ENCODE peak calls at places on chromosomes 5 and 9, in six cellular contexts. One of them, this sample, is unnamed.

GRCh38 chr5:11468334-11469039 is 435.8 kb downstream of the CTNND2 start:
- DNase-seq in cardiac muscle cell: no peak
- DNase-seq in GM23338: no peak
- DNase-seq in NCI-H2081: no peak
- DNase-seq in anterior cingulate cortex: no peak
- DNase-seq in stimulated activated CD8-positive, alpha-beta memory T cell treated with anti-CD3 and anti-CD28 coated beads, Interleukin-7, amount 100 ng/mL, for 1 hour: no peak
- DNase-seq in this sample: no peak

GRCh38 chr9:105842023-105842644 is 147.8 kb downstream of the TMEM38B start:
- DNase-seq in GM23338: peak; percentile 69
- DNase-seq in NCI-H2081: peak; percentile 39
- DNase-seq in cardiac muscle cell: peak; percentile 53
- DNase-seq in anterior cingulate cortex: no peak
- DNase-seq in stimulated activated CD8-positive, alpha-beta memory T cell treated with anti-CD3 and anti-CD28 coated beads, Interleukin-7, amount 100 ng/mL, for 1 hour: no peak
- DNase-seq in this sample: no peak

GRCh38 chr5:45847877-45848276 is 151.7 kb upstream of the HCN1 start:
- DNase-seq in stimulated activated CD8-positive, alpha-beta memory T cell treated with anti-CD3 and anti-CD28 coated beads, Interleukin-7, amount 100 ng/mL, for 1 hour: no peak
- DNase-seq in NCI-H2081: no peak
- DNase-seq in cardiac muscle cell: no peak
- DNase-seq in anterior cingulate cortex: no peak
- DNase-seq in GM23338: peak; percentile 78
- DNase-seq in this sample: no peak

GRCh38 chr5:169748189-169748588 is 111.1 kb downstream of the DOCK2 start:
- DNase-seq in NCI-H2081: no peak
- DNase-seq in cardiac muscle cell: no peak
- DNase-seq in GM23338: no peak
- DNase-seq in stimulated activated CD8-positive, alpha-beta memory T cell treated with anti-CD3 and anti-CD28 coated beads, Interleukin-7, amount 100 ng/mL, for 1 hour: no peak
- DNase-seq in anterior cingulate cortex: no peak
- DNase-seq in this sample: no peak

GRCh38 chr9:107875571-107875980 is 386.0 kb upstream of the KLF4 start:
- DNase-seq in GM23338: no peak
- DNase-seq in stimulated activated CD8-positive, alpha-beta memory T cell treated with anti-CD3 and anti-CD28 coated beads, Interleukin-7, amount 100 ng/mL, for 1 hour: no peak
- DNase-seq in cardiac muscle cell: no peak
- DNase-seq in anterior cingulate cortex: no peak
- DNase-seq in NCI-H2081: no peak
- DNase-seq in this sample: no peak

GRCh38 chr5:171586436-171586835 is 167.0 kb downstream of the FGF18 start:
- DNase-seq in cardiac muscle cell: no peak
- DNase-seq in GM23338: no peak
- DNase-seq in NCI-H2081: no peak
- DNase-seq in anterior cingulate cortex: no peak
- DNase-seq in stimulated activated CD8-positive, alpha-beta memory T cell treated with anti-CD3 and anti-CD28 coated beads, Interleukin-7, amount 100 ng/mL, for 1 hour: no peak
- DNase-seq in this sample: no peak

GRCh38 chr5:151659001-151659754 is 27.5 kb downstream of the SPARC start:
- DNase-seq in cardiac muscle cell: peak; percentile 89
- DNase-seq in stimulated activated CD8-positive, alpha-beta memory T cell treated with anti-CD3 and anti-CD28 coated beads, Interleukin-7, amount 100 ng/mL, for 1 hour: peak; percentile 46
- DNase-seq in NCI-H2081: peak; percentile 42
- DNase-seq in GM23338: peak; percentile 88
- DNase-seq in anterior cingulate cortex: peak; percentile 59
- DNase-seq in this sample: peak; percentile 15

GRCh38 chr5:149641000-149641576 is 59.8 kb downstream of the ARHGEF37 start:
- DNase-seq in GM23338: peak; percentile 39
- DNase-seq in stimulated activated CD8-positive, alpha-beta memory T cell treated with anti-CD3 and anti-CD28 coated beads, Interleukin-7, amount 100 ng/mL, for 1 hour: no peak
- DNase-seq in anterior cingulate cortex: no peak
- DNase-seq in cardiac muscle cell: peak; percentile 63
- DNase-seq in NCI-H2081: no peak
- DNase-seq in this sample: no peak

GRCh38 chr5:132055441-132055807 is 5.0 kb upstream of the IL3 start:
- DNase-seq in stimulated activated CD8-positive, alpha-beta memory T cell treated with anti-CD3 and anti-CD28 coated beads, Interleukin-7, amount 100 ng/mL, for 1 hour: no peak
- DNase-seq in GM23338: no peak
- DNase-seq in NCI-H2081: peak; percentile 1
- DNase-seq in anterior cingulate cortex: no peak
- DNase-seq in cardiac muscle cell: no peak
- DNase-seq in this sample: no peak

This sample was measured in activated gamma-delta T cell.